ENCODE peak calls at places on chromosomes 3 and 15, in nine cellular contexts. B is dorsolateral prefrontal cortex, L is heart right ventricle, Q is cardiac muscle cell, I is AG04450, O is OCI-LY7, C is tibial nerve, K is spleen, F is GM23248. Y is an unnamed sample.

GRCh38 chr15:67242665-67243064 is 11.8 kb downstream of the AAGAB start:
- DNase-seq in B (no peak), L (no peak), Q (peak), I (no peak), O (no peak), C (no peak), K (no peak), F (peak), Y (no peak)

GRCh38 chr3:16205156-16205870 is 30.8 kb downstream of the GALNT15 start:
- DNase-seq in B (no peak), L (no peak), Q (no peak), I (no peak), O (no peak), C (no peak), K (no peak), F (peak), Y (no peak)

GRCh38 chr15:41933771-41934170 is 38.6 kb downstream of the EHD4 start:
- DNase-seq in B (no peak), L (peak), Q (no peak), I (no peak), O (no peak), C (no peak), K (no peak), F (peak), Y (no peak)

GRCh38 chr3:191141728-191142127 is 57.3 kb upstream of the OSTN start:
- DNase-seq in B (no peak), L (no peak), Q (peak), I (peak), O (no peak), C (no peak), K (no peak), F (peak), Y (no peak)

GRCh38 chr15:93265046-93265658 is 176.1 kb upstream of the RGMA start:
- DNase-seq in B (no peak), L (no peak), Q (no peak), I (no peak), O (no peak), C (no peak), K (no peak), F (no peak), Y (no peak)

GRCh38 chr3:101325393-101326134 is 5.2 kb upstream of the IMPG2 start:
- DNase-seq in B (no peak), L (no peak), Q (no peak), I (no peak), O (no peak), C (no peak), K (no peak), F (no peak), Y (no peak)

GRCh38 chr15:32838820-32839219 is 121.0 kb downstream of the GREM1 start:
- DNase-seq in B (peak), L (no peak), Q (peak), I (peak), O (no peak), C (no peak), K (no peak), F (peak), Y (no peak)

GRCh38 chr15:62164500-62165028 is 521 bp downstream of the C2CD4B start:
- DNase-seq in B (no peak), L (no peak), Q (peak), I (no peak), O (no peak), C (no peak), K (peak), F (peak), Y (peak)

DNA sequence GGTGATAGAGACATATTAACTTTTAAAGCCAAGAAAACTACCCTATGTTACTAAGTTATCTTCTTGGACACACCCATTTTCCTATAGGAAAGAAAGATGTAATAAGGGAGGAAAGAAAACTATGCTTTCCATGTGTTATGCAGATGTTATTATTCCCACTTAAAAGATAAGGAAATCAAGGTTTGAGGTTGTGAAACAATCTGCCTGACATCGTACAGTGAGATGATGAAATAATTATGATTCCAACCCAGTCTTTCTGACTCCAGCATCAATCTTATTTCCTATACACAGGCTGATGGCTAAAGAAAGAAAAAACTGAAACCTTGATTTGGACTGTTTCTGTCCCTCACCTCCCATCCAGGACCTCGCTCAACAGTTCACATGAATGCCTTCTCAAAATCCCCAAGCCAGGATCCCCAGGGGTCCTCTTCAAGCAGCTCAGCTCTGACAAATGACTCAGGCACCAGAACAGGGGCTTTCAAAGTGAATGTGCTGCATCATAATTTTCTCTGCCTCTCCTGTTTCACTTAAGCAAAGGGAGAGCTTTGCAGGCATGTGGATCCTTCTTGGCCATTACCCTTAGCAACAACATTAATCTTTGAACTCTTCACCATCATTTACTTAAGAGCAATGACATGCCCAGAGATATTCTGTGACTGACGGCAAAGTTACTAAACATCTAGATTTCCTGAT is 12.4 kb upstream of the EID1 start:
- DNase-seq in B (no peak), L (no peak), Q (peak), I (no peak), O (no peak), C (no peak), K (no peak), F (peak), Y (no peak)
- H3K27ac ChIP-seq in B (no peak), L (no peak), Q (no peak), I (peak), O (no peak), C (peak), K (no peak), F (peak), Y (no peak)

DNA sequence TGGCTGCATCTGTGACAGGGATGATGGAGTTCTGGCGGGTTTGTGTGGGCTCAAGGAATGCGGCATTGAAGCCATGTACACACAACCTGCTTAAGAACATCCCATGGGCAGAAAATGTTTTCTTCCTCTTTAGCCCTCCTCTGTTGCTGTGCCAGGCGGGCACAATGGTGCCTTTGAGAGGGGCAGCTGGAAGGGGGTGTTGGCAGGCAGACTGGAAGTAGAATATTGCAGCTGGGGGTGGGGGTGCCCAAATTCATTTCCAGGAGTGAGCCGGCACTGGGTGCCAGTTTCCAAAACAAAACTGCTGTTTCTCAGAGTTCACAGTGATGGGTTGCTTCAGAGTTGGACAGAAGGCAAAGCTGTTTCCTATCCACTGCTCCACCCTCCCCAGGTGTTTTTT is 91.9 kb upstream of the ETV5 start:
- DNase-seq in B (peak), L (no peak), Q (no peak), I (no peak), O (no peak), C (no peak), K (no peak), F (no peak), Y (no peak)
- H3K27ac ChIP-seq in B (peak), L (no peak), Q (no peak), I (no peak), O (no peak), C (no peak), K (no peak), F (no peak), Y (no peak)

GRCh38 chr3:177599331-177599730 is 402.0 kb upstream of the TBL1XR1 start:
- DNase-seq in B (no peak), L (no peak), Q (no peak), I (no peak), O (no peak), C (no peak), K (no peak), F (no peak), Y (no peak)
- H3K27ac ChIP-seq in B (no peak), L (no peak), Q (no peak), I (no peak), O (no peak), C (no peak), K (peak), F (no peak), Y (peak)

DNA sequence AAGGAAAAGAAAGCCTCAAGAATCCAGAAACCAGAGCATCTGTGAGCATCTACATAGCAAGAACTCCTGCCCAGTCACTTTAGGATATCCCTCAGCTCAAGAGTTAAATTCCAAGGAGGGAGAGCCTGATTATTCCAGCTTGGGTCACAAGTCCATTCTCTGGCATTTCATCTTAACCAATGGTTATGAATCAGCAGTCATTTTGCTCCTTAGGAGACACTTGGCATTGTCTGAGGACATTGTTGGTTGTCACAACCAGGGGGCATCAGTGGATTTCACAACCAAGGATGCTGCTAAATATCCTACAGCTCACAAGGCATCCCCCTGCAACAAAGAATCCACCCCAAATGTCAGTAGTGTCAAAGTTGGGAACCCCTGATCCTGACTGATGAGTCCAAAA is 51.0 kb upstream of the LMCD1 start:
- DNase-seq in B (no peak), L (no peak), Q (no peak), I (no peak), O (no peak), C (no peak), K (no peak), F (peak), Y (no peak)
- H3K27ac ChIP-seq in B (no peak), L (no peak), Q (no peak), I (no peak), O (no peak), C (no peak), K (no peak), F (peak), Y (no peak)

DNA sequence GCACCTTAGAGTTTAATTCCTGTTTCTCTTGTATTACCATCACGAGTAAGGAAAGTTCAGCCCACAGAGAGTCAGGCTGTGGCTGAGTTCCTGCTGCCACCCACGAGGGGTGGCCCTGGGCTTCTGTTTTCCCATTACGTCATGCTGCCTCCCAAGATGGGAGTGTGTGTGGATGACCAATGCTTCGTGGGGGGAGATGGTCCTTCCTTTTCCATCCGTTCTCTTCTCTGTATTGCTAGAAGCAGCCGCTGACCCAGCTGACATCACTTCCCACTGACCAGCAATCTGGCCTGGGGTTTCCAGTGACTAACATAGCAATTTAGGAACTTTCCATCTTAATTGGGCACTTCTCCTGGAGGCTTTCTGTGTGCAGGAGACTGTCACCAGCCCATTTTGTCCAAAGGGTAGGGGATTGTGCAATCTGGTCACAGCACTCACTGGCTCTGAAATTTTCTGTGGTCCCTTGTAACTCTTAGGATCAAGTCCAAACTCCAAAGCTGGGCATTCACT is 9.3 kb downstream of the IRAK2 start:
- DNase-seq in B (peak), L (peak), Q (peak), I (peak), O (no peak), C (peak), K (no peak), F (peak), Y (peak)
- H3K27ac ChIP-seq in B (peak), L (peak), Q (no peak), I (peak), O (peak), C (peak), K (peak), F (peak), Y (peak)

Y was measured in upper lobe of right lung.